ENCODE peak calls at places on chromosome 3, in six cellular contexts. J, X, A, L, B and H are unnamed samples.

GRCh38 chr3:53544357-53544756 is 49.9 kb downstream of the CACNA1D start:
- DNase-seq in J (no peak), X (peak), A (no peak), L (no peak), B (no peak), H (no peak)

GRCh38 chr3:44970916-44971490 is 5.0 kb downstream of the ZDHHC3 start:
- DNase-seq in J (no peak), X (no peak), A (no peak), L (no peak), B (no peak), H (no peak)

GRCh38 chr3:128490650-128491070 is 2.3 kb downstream of the GATA2 start:
- DNase-seq in J (no peak), X (no peak), A (no peak), L (no peak), B (no peak), H (no peak)

GRCh38 chr3:154137036-154137435 is 15.8 kb downstream of the ARHGEF26 start:
- DNase-seq in J (no peak), X (no peak), A (no peak), L (no peak), B (no peak), H (no peak)

GRCh38 chr3:52428151-52429005 is 16.5 kb downstream of the SEMA3G start:
- DNase-seq in J (peak), X (peak), A (peak), L (peak), B (peak), H (peak)

GRCh38 chr3:77795013-77795412 is 755.1 kb downstream of the ROBO2 start:
- DNase-seq in J (no peak), X (no peak), A (no peak), L (no peak), B (no peak), H (peak)

GRCh38 chr3:33798113-33798417 is 365 bp upstream of the PDCD6IP start:
- DNase-seq in J (no peak), X (no peak), A (no peak), L (no peak), B (no peak), H (no peak)

GRCh38 chr3:31356941-31357340 is 175.8 kb upstream of the STT3B start:
- DNase-seq in J (no peak), X (no peak), A (no peak), L (no peak), B (peak), H (peak)

GRCh38 chr3:187836848-187837770 is 91.8 kb upstream of the BCL6 start:
- DNase-seq in J (no peak), X (no peak), A (no peak), L (peak), B (no peak), H (no peak)

GRCh38 chr3:174253221-174253620 is 605.9 kb upstream of the NAALADL2 start:
- DNase-seq in J (no peak), X (no peak), A (no peak), L (no peak), B (no peak), H (no peak)

GRCh38 chr3:113104746-113105479 is 106.4 kb upstream of the BOC start:
- DNase-seq in J (no peak), X (no peak), A (no peak), L (no peak), B (no peak), H (no peak)

GRCh38 chr3:189745622-189746021 is 114.4 kb downstream of the TP63 start:
- DNase-seq in J (no peak), X (no peak), A (no peak), L (no peak), B (no peak), H (no peak)

GRCh38 chr3:189389346-189389745 is 217.6 kb downstream of the TPRG1 start:
- DNase-seq in J (no peak), X (peak), A (no peak), L (peak), B (no peak), H (no peak)

GRCh38 chr3:40167958-40168357 is 141.5 kb upstream of the EIF1B start:
- DNase-seq in J (no peak), X (no peak), A (no peak), L (no peak), B (no peak), H (no peak)

GRCh38 chr3:184156522-184156955 is 1.4 kb downstream of the DVL3 start:
- DNase-seq in J (peak), X (peak), A (peak), L (no peak), B (peak), H (no peak)

GRCh38 chr3:45690331-45691035 is 1.3 kb downstream of the SACM1L start:
- DNase-seq in J (no peak), X (no peak), A (no peak), L (no peak), B (no peak), H (no peak)

GRCh38 chr3:364287-364686 is 167.7 kb downstream of the CHL1 start:
- DNase-seq in J (no peak), X (no peak), A (no peak), L (no peak), B (no peak), H (no peak)

GRCh38 chr3:127679534-127680145 is 6.9 kb downstream of the ABTB1 start:
- DNase-seq in J (no peak), X (no peak), A (no peak), L (no peak), B (peak), H (no peak)

GRCh38 chr3:168134931-168135330 is 39.2 kb upstream of the GOLIM4 start:
- DNase-seq in J (no peak), X (no peak), A (no peak), L (no peak), B (no peak), H (no peak)

GRCh38 chr3:138862924-138863775 is 28.4 kb upstream of the PIK3CB start:
- DNase-seq in J (no peak), X (peak), A (no peak), L (peak), B (peak), H (peak)

GRCh38 chr3:188904670-188905069 is 267.1 kb upstream of the TPRG1 start:
- DNase-seq in J (peak), X (no peak), A (no peak), L (no peak), B (no peak), H (no peak)

DNA sequence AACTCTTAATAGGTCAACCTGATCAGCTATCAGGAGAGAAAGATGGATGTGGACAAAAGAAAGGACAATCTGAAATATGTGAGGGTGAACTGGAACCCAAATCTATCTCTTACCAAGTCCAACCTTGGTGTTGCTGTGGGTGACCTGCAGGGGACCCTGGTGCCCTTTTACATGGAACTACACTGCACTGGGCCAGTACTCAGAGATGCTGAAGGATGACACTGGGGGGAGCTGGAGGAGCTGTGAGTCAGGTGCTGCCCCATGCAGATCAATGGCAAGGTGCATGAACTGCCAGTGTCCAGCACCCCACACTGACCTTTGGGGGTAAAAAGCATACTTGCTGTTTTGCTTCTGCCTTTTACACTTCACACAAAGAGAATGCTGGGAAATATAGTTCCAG is 55.6 kb upstream of the TBC1D5 start:
- DNase-seq in J (no peak), X (no peak), A (no peak), L (no peak), B (no peak), H (no peak)
- TF ChIP-seq CTCF in J (no peak), X (no peak), A (no peak), L (no peak), B (no peak), H (no peak)

DNA sequence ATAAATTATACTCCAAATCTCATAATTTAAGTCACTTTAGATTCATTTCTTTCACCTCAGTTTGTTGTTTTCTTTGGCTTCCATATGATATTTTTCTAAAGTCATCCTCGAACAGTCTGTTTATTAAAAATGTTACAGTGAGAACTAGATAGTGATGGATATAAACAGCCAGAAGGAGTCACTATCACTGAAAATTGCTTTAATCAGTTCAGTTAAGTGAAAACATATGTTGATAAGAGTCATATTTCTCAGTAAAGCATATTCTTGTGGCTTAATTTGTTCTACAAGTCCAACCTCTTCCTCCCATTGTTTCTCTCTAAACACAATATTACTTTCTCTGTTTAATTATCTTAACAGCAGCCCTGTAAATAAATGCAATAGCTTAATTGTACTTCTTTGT is 427.5 kb upstream of the ALCAM start:
- DNase-seq in J (no peak), X (no peak), A (no peak), L (no peak), B (no peak), H (no peak)
- TF ChIP-seq CTCF in J (peak), X (no peak), A (no peak), L (no peak), B (no peak), H (no peak)

GRCh38 chr3:161449784-161450183 is 46.8 kb upstream of the OTOL1 start:
- DNase-seq in J (no peak), X (no peak), A (no peak), L (no peak), B (no peak), H (no peak)
- TF ChIP-seq CTCF in J (no peak), X (no peak), A (no peak), L (no peak), B (no peak), H (no peak)

GRCh38 chr3:129501630-129502029 is 26.8 kb upstream of the RHO start:
- DNase-seq in J (no peak), X (no peak), A (no peak), L (no peak), B (no peak), H (no peak)
- TF ChIP-seq CTCF in J (no peak), X (no peak), A (no peak), L (no peak), B (no peak), H (no peak)

GRCh38 chr3:2099779-2100191 is 1.1 kb downstream of the CNTN4 start:
- DNase-seq in J (peak), X (no peak), A (no peak), L (no peak), B (peak), H (no peak)

GRCh38 chr3:2099028-2099671 is 484 bp downstream of the CNTN4 start:
- DNase-seq in J (peak), X (no peak), A (peak), L (no peak), B (peak), H (peak)

GRCh38 chr3:2098398-2099027 is at the start of gene CNTN4:
- DNase-seq in J (peak), X (peak), A (peak), L (peak), B (peak), H (peak)

GRCh38 chr3:2096196-2096595 is 2.5 kb upstream of the CNTN4 start:
- DNase-seq in J (peak), X (no peak), A (no peak), L (no peak), B (no peak), H (no peak)

GRCh38 chr3:2097641-2098191 is 950 bp upstream of the CNTN4 start:
- DNase-seq in J (peak), X (no peak), A (no peak), L (no peak), B (no peak), H (no peak)
- TF ChIP-seq CTCF in J (no peak), X (no peak), A (no peak), L (no peak), B (no peak), H (no peak)

GRCh38 chr3:172622916-172623700 is 87.8 kb downstream of the NCEH1 start:
- DNase-seq in J (peak), X (peak), A (no peak), L (peak), B (peak), H (no peak)
- TF ChIP-seq CTCF in J (peak), X (peak), A (peak), L (peak), B (peak), H (peak)

DNA sequence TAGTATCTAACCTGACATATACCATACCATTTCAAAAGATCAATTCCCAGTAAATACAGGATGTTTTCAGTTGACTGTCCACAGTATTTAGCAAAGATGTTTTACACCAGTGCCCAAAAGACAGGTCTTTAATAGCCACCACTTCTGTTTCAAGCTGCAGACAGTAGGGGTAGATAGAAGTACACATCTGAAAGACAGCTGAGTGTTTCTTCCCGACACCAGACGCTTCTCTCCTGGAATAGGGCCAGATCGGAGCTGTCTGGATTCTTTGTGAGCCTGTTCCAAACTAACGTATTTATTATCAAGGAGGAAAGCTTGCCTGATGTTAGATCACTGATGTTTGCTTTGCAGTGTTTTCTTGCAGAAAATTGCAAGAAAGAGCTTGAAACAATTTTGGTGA is 136.1 kb upstream of the RBMS3 start:
- DNase-seq in J (peak), X (no peak), A (peak), L (peak), B (peak), H (no peak)
- TF ChIP-seq CTCF in J (peak), X (no peak), A (no peak), L (no peak), B (no peak), H (no peak)

GRCh38 chr3:185270262-185270955 is 16.6 kb upstream of the EHHADH start:
- DNase-seq in J (peak), X (peak), A (no peak), L (no peak), B (peak), H (no peak)
- TF ChIP-seq CTCF in J (peak), X (no peak), A (no peak), L (peak), B (no peak), H (no peak)

GRCh38 chr3:123365450-123366143 is 83.3 kb downstream of the ADCY5 start:
- DNase-seq in J (peak), X (peak), A (no peak), L (no peak), B (peak), H (no peak)
- TF ChIP-seq CTCF in J (peak), X (peak), A (peak), L (peak), B (no peak), H (no peak)